ENCODE peak calls at places on chromosomes 6 and 20, in seven cellular contexts. D, U, F, H, J, S and E are unnamed samples.

GRCh38 chr20:45138451-45139300 is 14.4 kb upstream of the WFDC12 start:
- DNase-seq in D (no peak), J (no peak), F (peak), U (no peak), S (no peak), H (no peak), E (peak)

GRCh38 chr20:46004813-46005505 is 3.7 kb upstream of the MMP9 start:
- DNase-seq in F (no peak), H (no peak), J (no peak), S (no peak), U (no peak), D (no peak), E (peak)

GRCh38 chr6:46891396-46891795 is 30.3 kb downstream of the ADGRF5 start:
- DNase-seq in S (no peak), F (peak), J (no peak), H (no peak), U (no peak), D (no peak), E (no peak)

GRCh38 chr20:56755201-56755600 is 126.1 kb downstream of the TFAP2C start:
- DNase-seq in J (no peak), S (no peak), H (no peak), F (no peak), U (no peak), D (no peak), E (no peak)

GRCh38 chr6:125050663-125051318 is 88.6 kb downstream of the RNF217 start:
- DNase-seq in S (no peak), D (no peak), H (peak), U (no peak), F (no peak), J (no peak), E (no peak)

GRCh38 chr6:150527100-150527499 is 72.6 kb upstream of the PLEKHG1 start:
- DNase-seq in S (no peak), F (peak), D (no peak), J (no peak), U (no peak), H (peak), E (no peak)

GRCh38 chr20:44632103-44632752 is 19.3 kb downstream of the ADA start:
- DNase-seq in U (no peak), J (no peak), H (no peak), S (no peak), F (no peak), D (no peak), E (no peak)

GRCh38 chr20:3572151-3572550 is 91.0 kb downstream of the GFRA4 start:
- DNase-seq in D (no peak), H (no peak), U (no peak), S (no peak), J (no peak), F (no peak), E (no peak)

GRCh38 chr6:130178692-130179091 is 44.1 kb downstream of the SAMD3 start:
- DNase-seq in D (no peak), J (no peak), U (no peak), S (peak), H (peak), F (peak), E (no peak)

GRCh38 chr20:51831891-51832675 is 29.8 kb upstream of the SALL4 start:
- DNase-seq in F (no peak), H (no peak), D (no peak), S (peak), U (no peak), J (no peak), E (no peak)

GRCh38 chr20:43938932-43939761 is 24.5 kb downstream of the TOX2 start:
- DNase-seq in U (no peak), H (peak), S (peak), D (peak), J (no peak), F (peak), E (no peak)

GRCh38 chr20:20824924-20825584 is 112.6 kb upstream of the RALGAPA2 start:
- DNase-seq in J (no peak), H (peak), U (no peak), S (no peak), F (peak), D (no peak), E (peak)

GRCh38 chr20:47941869-47942268 is 156.6 kb upstream of the SULF2 start:
- DNase-seq in F (no peak), H (no peak), D (no peak), U (no peak), S (no peak), J (no peak), E (no peak)

GRCh38 chr6:106125925-106126435 is 39.8 kb downstream of the PRDM1 start:
- DNase-seq in D (no peak), S (no peak), J (no peak), F (no peak), H (no peak), U (no peak), E (no peak)

GRCh38 chr6:131894735-131895424 is 56.3 kb downstream of the CCN2 start:
- DNase-seq in D (no peak), J (no peak), H (no peak), S (no peak), U (no peak), F (peak), E (no peak)

GRCh38 chr6:11215773-11216172 is 16.7 kb downstream of the NEDD9 start:
- DNase-seq in H (no peak), S (no peak), D (no peak), U (no peak), F (peak), J (no peak), E (no peak)

GRCh38 chr20:61328906-61329558 is 77.0 kb downstream of the CDH4 start:
- DNase-seq in F (no peak), S (no peak), D (no peak), J (peak), H (no peak), U (no peak), E (no peak)

GRCh38 chr6:134764741-134765140 is 185.2 kb downstream of the ALDH8A1 start:
- DNase-seq in S (no peak), J (no peak), F (no peak), H (no peak), U (no peak), D (no peak), E (no peak)

GRCh38 chr6:87396595-87397392 is 11.0 kb upstream of the CFAP206 start:
- DNase-seq in H (no peak), F (no peak), U (no peak), J (no peak), D (no peak), S (no peak), E (no peak)

GRCh38 chr6:30044630-30045029 is 16.4 kb upstream of the POLR1H start:
- DNase-seq in D (peak), J (no peak), S (no peak), F (no peak), U (no peak), H (peak), E (no peak)

GRCh38 chr6:39770476-39770875 is 21.7 kb upstream of the DAAM2 start:
- DNase-seq in S (no peak), U (no peak), F (no peak), D (no peak), H (no peak), J (no peak), E (no peak)

GRCh38 chr6:158548418-158549161 is 11.3 kb upstream of the TMEM181 start:
- DNase-seq in S (no peak), H (no peak), J (no peak), D (no peak), U (no peak), F (no peak), E (no peak)

GRCh38 chr6:52953911-52954839 is 40.9 kb downstream of the GSTA4 start:
- DNase-seq in U (no peak), H (no peak), S (no peak), D (no peak), J (no peak), F (peak), E (no peak)

GRCh38 chr20:38658879-38659612 is 57.4 kb downstream of the ARHGAP40 start:
- DNase-seq in H (no peak), F (peak), J (no peak), U (no peak), D (no peak), S (no peak), E (peak)

GRCh38 chr6:93896081-93896480 is 476.7 kb upstream of the EPHA7 start:
- DNase-seq in J (no peak), U (no peak), S (no peak), F (peak), H (no peak), D (no peak), E (no peak)

GRCh38 chr6:2526766-2527165 is 224.0 kb downstream of the MYLK4 start:
- DNase-seq in J (no peak), S (no peak), F (no peak), U (no peak), D (no peak), H (no peak), E (no peak)

GRCh38 chr6:54971825-54972224 is 125.3 kb downstream of the FAM83B start:
- DNase-seq in D (no peak), J (no peak), F (no peak), U (no peak), S (no peak), H (no peak), E (no peak)

GRCh38 chr20:57772349-57772964 is 62.6 kb upstream of the PMEPA1 start:
- DNase-seq in J (no peak), F (peak), H (peak), D (no peak), U (no peak), S (peak), E (no peak)